ENCODE peak calls at places on chromosomes 7 and 10, in seven cellular contexts. O is T-helper 2 cell; M is NCI-H2081 treated with DMSO at 0.1 percent for 48 hours; R is esophagus squamous epithelium; X is natural killer cell treated with Interleukin-12 subunit alpha and Interleukin-12 subunit beta and Interleukin-15 and Interleukin-18, amount 100 ng/mL, for 72 hours; I is ELR; N is activated naive CD8-positive, alpha-beta T cell treated with anti-CD3 and anti-CD28 coated beads, Interleukin-2, amount 50 U/mL, for 24 hours. Y is an unnamed sample.

GRCh38 chr7:51303142-51303525 is 13.5 kb downstream of the COBL start:
- DNase-seq in N (no peak), I (no peak), M (no peak), X (no peak), R (no peak), O (no peak), Y (no peak)

GRCh38 chr10:72692897-72693598 is 1.1 kb downstream of the MCU start:
- DNase-seq in I (peak), X (no peak), M (no peak), N (no peak), O (peak), R (no peak), Y (no peak)

GRCh38 chr7:24701232-24701898 is 55.9 kb downstream of the GSDME start:
- DNase-seq in I (peak), X (no peak), M (no peak), O (no peak), R (no peak), N (no peak), Y (no peak)

GRCh38 chr10:92845926-92846325 is 2.4 kb upstream of the EXOC6 start:
- DNase-seq in R (no peak), I (no peak), M (no peak), N (no peak), X (no peak), O (no peak), Y (no peak)

GRCh38 chr7:100642534-100642907 is 1.2 kb upstream of the TFR2 start:
- DNase-seq in M (no peak), I (no peak), R (no peak), N (peak), O (peak), X (peak), Y (no peak)

GRCh38 chr10:71187600-71187999 is 24.8 kb upstream of the UNC5B start:
- DNase-seq in I (no peak), O (no peak), X (no peak), R (no peak), N (no peak), M (no peak), Y (no peak)

GRCh38 chr10:44387853-44388251 is 3.0 kb upstream of the CXCL12 start:
- DNase-seq in O (no peak), R (no peak), N (no peak), X (no peak), M (no peak), I (no peak), Y (no peak)

GRCh38 chr7:29865526-29865925 is 59.2 kb downstream of the WIPF3 start:
- DNase-seq in M (no peak), N (no peak), R (no peak), I (peak), O (no peak), X (no peak), Y (no peak)

GRCh38 chr7:77907281-77907680 is 108.7 kb downstream of the PHTF2 start:
- DNase-seq in X (no peak), O (no peak), M (no peak), I (no peak), N (no peak), R (no peak), Y (no peak)

GRCh38 chr10:70348228-70348850 is 34.1 kb downstream of the LRRC20 start:
- DNase-seq in R (no peak), M (no peak), N (peak), I (peak), X (peak), O (peak), Y (no peak)